ENCODE peak calls at places on chromosomes 16 and 17, in eight cellular contexts. P, N, B, I, S, O, G and R are unnamed samples.

GRCh38 chr17:81551458-81552243 is 502 bp downstream of the FAAP100 start:
- DNase-seq in P (peak; percentile 46), N (peak; percentile 49), B (peak; percentile 59), I (no peak), S (no peak), O (no peak), G (no peak), R (no peak)

GRCh38 chr16:56252835-56253234 is 61.5 kb downstream of the GNAO1 start:
- DNase-seq in P (no peak), N (no peak), B (no peak), I (no peak), S (no peak), O (no peak), G (no peak), R (no peak)

GRCh38 chr16:11588321-11589244 is 1.9 kb upstream of the LITAF start:
- DNase-seq in P (no peak), N (no peak), B (no peak), I (no peak), S (no peak), O (no peak), G (no peak), R (no peak)

GRCh38 chr17:28983286-28984240 is 22.3 kb downstream of the SEZ6 start:
- DNase-seq in P (no peak), N (no peak), B (no peak), I (no peak), S (no peak), O (no peak), G (no peak), R (no peak)

GRCh38 chr17:36112572-36112971 is 8.9 kb downstream of the CCL4 start:
- DNase-seq in P (no peak), N (no peak), B (no peak), I (no peak), S (no peak), O (no peak), G (no peak), R (no peak)

GRCh38 chr17:79027274-79027924 is 3.4 kb downstream of the C1QTNF1 start:
- DNase-seq in P (no peak), N (no peak), B (no peak), I (no peak), S (no peak), O (no peak), G (no peak), R (peak; percentile 66)

GRCh38 chr16:30778549-30779244 is 8.3 kb downstream of the ZNF629 start:
- DNase-seq in P (no peak), N (peak; percentile 52), B (no peak), I (no peak), S (no peak), O (no peak), G (no peak), R (no peak)

GRCh38 chr16:11977206-11978041 is 890 bp downstream of the SNX29 start:
- DNase-seq in P (peak; percentile 51), N (peak; percentile 35), B (no peak), I (no peak), S (no peak), O (no peak), G (no peak), R (no peak)

GRCh38 chr17:2094891-2095535 is 40.1 kb downstream of the HIC1 start:
- DNase-seq in P (peak; percentile 31), N (peak; percentile 56), B (peak; percentile 73), I (peak; percentile 92), S (no peak), O (no peak), G (peak; percentile 81), R (peak; percentile 80)

DNA sequence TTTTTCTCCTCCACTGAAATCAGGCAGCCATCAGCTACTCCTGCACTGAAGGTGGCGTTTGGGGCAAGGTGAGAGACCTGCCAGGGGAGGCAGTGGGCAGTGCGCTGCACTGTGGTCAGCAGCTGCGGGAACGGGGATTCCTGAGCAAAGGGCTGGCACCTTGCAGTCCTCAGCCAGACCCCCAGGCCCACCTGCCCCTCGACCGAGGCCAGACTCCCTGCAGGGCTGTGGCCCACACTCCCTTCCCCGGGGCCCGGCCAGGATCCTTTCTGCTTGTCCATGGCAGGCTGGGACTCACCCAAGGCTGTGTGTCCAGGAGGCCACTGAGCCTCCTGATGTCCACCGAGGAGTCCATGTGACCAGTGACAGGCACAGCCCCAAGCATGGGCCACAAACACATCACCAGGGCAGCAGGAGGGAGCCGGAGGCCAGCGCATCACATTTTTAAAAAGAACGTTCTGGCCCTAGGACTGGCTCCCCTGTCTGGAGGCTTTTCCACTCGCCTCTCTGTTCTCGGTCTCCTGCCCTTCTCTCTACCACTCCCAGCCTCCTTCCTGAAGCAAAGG is 28.5 kb upstream of the TNRC6C start:
- DNase-seq in P (no peak), N (no peak), B (no peak), I (no peak), S (no peak), O (no peak), G (no peak), R (no peak)
- H3K4me1 ChIP-seq in P (no peaks in the 10 kb centered on the region), N (peaks cover 33% of the 10 kb centered on the region), B (peaks cover 8% of the 10 kb centered on the region), I (no peaks in the 10 kb centered on the region), S (peaks cover 21% of the 10 kb centered on the region), O (peaks cover 14% of the 10 kb centered on the region), G (no peaks in the 10 kb centered on the region), R (no peaks in the 10 kb centered on the region)

GRCh38 chr16:89406277-89406888 is 84.0 kb downstream of the ANKRD11 start:
- DNase-seq in P (no peak), N (no peak), B (no peak), I (no peak), S (no peak), O (no peak), G (no peak), R (peak; percentile 70)

GRCh38 chr16:89409161-89409711 is 81.1 kb downstream of the ANKRD11 start:
- DNase-seq in P (no peak), N (no peak), B (no peak), I (no peak), S (peak; percentile 64), O (peak; percentile 71), G (no peak), R (no peak)

GRCh38 chr16:89408315-89408714 is 82.0 kb downstream of the ANKRD11 start:
- DNase-seq in P (no peak), N (no peak), B (no peak), I (no peak), S (no peak), O (no peak), G (no peak), R (peak; percentile 74)

GRCh38 chr16:89407282-89407924 is 83.0 kb downstream of the ANKRD11 start:
- DNase-seq in P (no peak), N (no peak), B (no peak), I (no peak), S (no peak), O (no peak), G (no peak), R (no peak)

DNA sequence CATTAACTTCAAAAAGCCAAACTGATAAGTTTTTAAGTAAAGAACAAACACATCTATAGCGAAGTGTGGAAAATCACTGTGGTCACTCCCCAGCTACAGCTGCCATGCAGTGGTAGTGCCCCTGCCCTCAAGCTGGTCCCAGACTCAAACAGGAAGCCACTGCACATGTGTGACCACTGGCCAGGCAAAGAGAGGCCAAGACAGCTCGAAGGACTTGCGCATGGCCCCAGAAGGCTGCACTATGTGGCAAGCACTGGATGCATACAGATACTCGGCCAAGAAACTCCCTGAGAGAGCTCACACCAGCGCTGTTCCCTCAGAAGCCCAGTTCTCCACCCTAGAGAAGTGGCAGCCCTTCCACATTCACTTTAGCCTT is 82.4 kb downstream of the ANKRD11 start:
- DNase-seq in P (no peak), N (no peak), B (no peak), I (no peak), S (no peak), O (no peak), G (no peak), R (peak; percentile 63)
- H3K4me1 ChIP-seq in P (peaks cover 61% of the 10 kb centered on the region), N (peaks cover 77% of the 10 kb centered on the region), B (no peaks in the 10 kb centered on the region), I (peaks cover 30% of the 10 kb centered on the region), S (peaks cover 99% of the 10 kb centered on the region), O (peaks cover 84% of the 10 kb centered on the region), G (peaks cover 83% of the 10 kb centered on the region), R (no peaks in the 10 kb centered on the region)

GRCh38 chr17:77314601-77315000 is 173.8 kb downstream of the SEC14L1 start:
- DNase-seq in P (no peak), N (no peak), B (no peak), I (no peak), S (no peak), O (no peak), G (peak; percentile 28), R (peak; percentile 46)
- H3K4me1 ChIP-seq in P (peaks cover 49% of the 10 kb centered on the region), N (peaks cover 23% of the 10 kb centered on the region), B (peaks cover 25% of the 10 kb centered on the region), I (peaks cover 15% of the 10 kb centered on the region), S (peaks cover 8% of the 10 kb centered on the region), O (peaks cover 6% of the 10 kb centered on the region), G (peaks cover 30% of the 10 kb centered on the region), R (no peaks in the 10 kb centered on the region)

DNA sequence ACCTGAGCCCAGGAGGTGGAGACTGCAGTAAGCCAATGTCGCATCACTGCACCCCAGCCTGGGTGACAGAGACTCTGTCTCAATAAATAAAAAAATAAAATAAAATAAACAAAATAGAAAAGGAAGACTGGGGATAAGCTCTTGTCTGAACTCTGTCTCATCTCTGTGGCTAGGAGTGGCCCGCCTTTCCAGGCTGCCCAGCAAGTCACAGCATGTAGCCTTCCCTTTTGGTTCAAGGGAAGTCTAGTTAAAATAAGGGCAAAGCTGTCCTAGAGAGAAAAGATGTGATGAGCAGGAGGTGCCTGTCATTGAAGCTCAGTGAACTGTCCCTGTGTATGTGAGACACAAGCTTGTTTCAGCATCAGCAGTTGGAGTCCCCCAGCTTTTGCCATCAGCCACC is 2.7 kb upstream of the GFAP start:
- DNase-seq in P (no peak), N (no peak), B (no peak), I (no peak), S (no peak), O (no peak), G (peak; percentile 28), R (no peak)
- H3K4me1 ChIP-seq in P (peaks cover 23% of the 10 kb centered on the region), N (peaks cover 29% of the 10 kb centered on the region), B (peaks cover 30% of the 10 kb centered on the region), I (no peaks in the 10 kb centered on the region), S (no peaks in the 10 kb centered on the region), O (no peaks in the 10 kb centered on the region), G (no peaks in the 10 kb centered on the region), R (no peaks in the 10 kb centered on the region)

DNA sequence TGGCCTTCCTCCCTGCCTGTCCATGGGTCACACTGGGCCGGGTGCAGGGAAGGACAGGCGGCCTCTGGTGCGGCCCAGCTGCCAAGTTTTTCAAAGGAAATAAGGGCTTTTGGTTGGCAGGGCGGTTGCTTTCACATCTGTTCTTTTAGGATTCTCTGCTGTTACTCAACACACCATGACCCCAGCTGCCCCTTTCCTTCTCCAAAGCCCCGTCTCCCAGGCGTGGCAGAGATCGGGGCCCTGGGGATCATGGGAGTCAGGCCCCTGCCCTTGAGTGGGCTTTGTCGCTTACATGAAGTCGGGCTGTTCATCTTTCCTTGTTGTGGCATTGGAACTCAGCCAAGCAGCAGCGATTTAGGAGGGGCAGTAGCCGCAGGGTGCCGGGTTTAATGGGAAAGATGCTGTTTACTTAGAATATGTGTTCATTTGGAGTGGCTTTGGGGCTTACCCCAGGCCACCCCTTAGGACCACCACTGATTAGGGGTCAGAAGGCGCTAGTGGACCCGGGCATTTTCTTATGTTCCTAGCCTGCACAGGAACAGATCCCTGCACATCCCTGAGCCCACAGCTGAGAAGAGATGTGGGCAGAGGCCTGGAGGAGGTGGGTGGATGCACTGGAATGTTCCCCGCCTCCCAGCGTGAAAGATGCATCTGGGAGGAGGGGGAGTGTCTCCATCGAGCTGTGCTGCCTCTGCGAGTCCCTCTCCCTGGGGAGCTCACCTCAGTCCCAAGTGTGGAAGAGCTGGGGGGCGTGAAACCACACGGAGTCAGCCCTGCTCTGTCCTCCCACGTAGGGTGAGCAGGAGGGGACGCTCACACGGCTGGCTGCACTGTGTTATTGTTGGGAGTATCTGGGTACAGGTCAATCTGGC is 6.8 kb upstream of the ADCY7 start:
- DNase-seq in P (no peak), N (peak; percentile 71), B (no peak), I (no peak), S (no peak), O (no peak), G (no peak), R (peak; percentile 68)
- H3K4me1 ChIP-seq in P (peaks cover 31% of the 10 kb centered on the region), N (peaks cover 15% of the 10 kb centered on the region), B (peaks cover 8% of the 10 kb centered on the region), I (peaks cover 5% of the 10 kb centered on the region), S (peaks cover 27% of the 10 kb centered on the region), O (no peaks in the 10 kb centered on the region), G (peaks cover 31% of the 10 kb centered on the region), R (no peaks in the 10 kb centered on the region)